ENCODE peak calls at places on chromosomes 6 and 20, in five cellular contexts. O, P, U, L and F are unnamed samples.

GRCh38 chr6:151285121-151285520 is 45.4 kb downstream of the AKAP12 start:
- DNase-seq in O (peak; percentile 40), P (no peak), U (no peak), L (no peak), F (no peak)

GRCh38 chr20:32674362-32674789 is 635 bp upstream of the C20orf203 start:
- DNase-seq in O (no peak), P (peak; percentile 77), U (no peak), L (no peak), F (no peak)

GRCh38 chr6:107114872-107115694 is at the start of gene BEND3:
- DNase-seq in O (peak; percentile 40), P (peak; percentile 55), U (no peak), L (no peak), F (no peak)

GRCh38 chr6:3596736-3597135 is 139.9 kb upstream of the SLC22A23 start:
- DNase-seq in O (no peak), P (no peak), U (no peak), L (no peak), F (no peak)

GRCh38 chr6:39263299-39264037 is 34.2 kb upstream of the KCNK5 start:
- DNase-seq in O (no peak), P (no peak), U (no peak), L (peak; percentile 56), F (no peak)

GRCh38 chr20:41046716-41047115 is 18.1 kb downstream of the TOP1 start:
- DNase-seq in O (no peak), P (no peak), U (no peak), L (no peak), F (no peak)

GRCh38 chr6:116531675-116532570 is 13.6 kb downstream of the TRAPPC3L start:
- DNase-seq in O (peak; percentile 70), P (peak; percentile 63), U (peak; percentile 55), L (peak; percentile 49), F (peak; percentile 61)

GRCh38 chr20:6028795-6029194 is 25.1 kb downstream of the LRRN4 start:
- DNase-seq in O (no peak), P (no peak), U (no peak), L (no peak), F (no peak)

GRCh38 chr6:43668151-43669028 is 19.2 kb downstream of the MRPS18A start:
- DNase-seq in O (peak; percentile 57), P (peak; percentile 62), U (peak; percentile 70), L (no peak), F (no peak)

GRCh38 chr6:110642711-110643110 is 166.3 kb upstream of the SLC22A16 start:
- DNase-seq in O (no peak), P (no peak), U (no peak), L (no peak), F (no peak)

DNA sequence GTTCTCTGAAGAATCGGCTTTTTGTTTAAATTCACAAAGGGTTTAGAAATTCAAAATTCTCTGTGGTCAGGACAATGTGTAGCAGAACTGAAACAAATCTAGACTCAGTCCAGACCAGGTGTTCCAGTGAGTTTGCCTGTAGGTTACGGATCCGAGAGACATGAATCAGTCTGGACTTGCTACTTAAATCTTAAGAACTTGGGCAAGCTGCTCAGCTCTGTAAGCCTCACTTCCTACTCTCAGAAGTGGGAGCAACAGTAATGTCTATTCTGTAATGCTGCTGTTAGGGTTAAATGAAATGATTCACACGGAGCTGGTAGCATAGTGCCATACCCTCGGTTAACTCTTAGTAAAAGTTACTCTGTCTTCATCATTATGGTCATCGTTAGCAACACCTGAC is 37.7 kb downstream of the HECA start:
- DNase-seq in O (no peak), P (no peak), U (no peak), L (no peak), F (no peak)
- H3K36me3 ChIP-seq in O (peaks cover 26% of the 10 kb centered on the region), P (peaks cover 18% of the 10 kb centered on the region), U (peaks cover 8% of the 10 kb centered on the region), L (peaks cover 10% of the 10 kb centered on the region), F (no peaks in the 10 kb centered on the region)

GRCh38 chr6:36865835-36866234 is 8.8 kb downstream of the PPIL1 start:
- DNase-seq in O (no peak), P (no peak), U (no peak), L (no peak), F (no peak)
- H3K4me1 ChIP-seq in O (no peaks in the 10 kb centered on the region), P (no peaks in the 10 kb centered on the region), U (no peaks in the 10 kb centered on the region), L (no peaks in the 10 kb centered on the region), F (no peaks in the 10 kb centered on the region)

DNA sequence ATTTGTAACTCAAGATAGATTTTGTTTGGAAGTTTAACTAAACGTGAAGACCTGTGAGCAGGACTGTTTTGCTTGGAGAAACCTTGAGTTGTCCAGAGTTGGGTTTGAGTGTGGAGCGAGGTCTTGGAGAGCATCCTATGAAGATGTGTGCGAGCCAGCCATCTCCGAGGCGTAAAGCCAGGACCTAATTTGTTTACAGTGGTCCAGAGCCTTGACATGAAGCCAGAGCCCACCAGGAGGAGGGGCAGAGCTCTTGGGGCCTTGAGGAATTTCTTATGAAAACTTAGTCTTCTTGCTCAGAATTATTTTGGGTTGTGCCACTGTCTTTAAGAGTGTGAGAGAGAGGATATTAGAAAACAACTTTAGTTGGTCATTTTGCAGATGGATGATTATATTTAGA is 6.3 kb downstream of the CHMP4B start:
- DNase-seq in O (no peak), P (no peak), U (no peak), L (no peak), F (no peak)
- H3K4me3 ChIP-seq in O (no peak overlapping the region), P (no peak overlapping the region), U (no peak overlapping the region), L (no peak overlapping the region), F (no peak overlapping the region)

GRCh38 chr6:128531696-128532095 is 11.3 kb upstream of the PTPRK start:
- DNase-seq in O (no peak), P (no peak), U (no peak), L (no peak), F (no peak)
- H3K36me3 ChIP-seq in O (no peaks in the 10 kb centered on the region), P (no peaks in the 10 kb centered on the region), U (no peaks in the 10 kb centered on the region), L (no peaks in the 10 kb centered on the region), F (no peaks in the 10 kb centered on the region)

DNA sequence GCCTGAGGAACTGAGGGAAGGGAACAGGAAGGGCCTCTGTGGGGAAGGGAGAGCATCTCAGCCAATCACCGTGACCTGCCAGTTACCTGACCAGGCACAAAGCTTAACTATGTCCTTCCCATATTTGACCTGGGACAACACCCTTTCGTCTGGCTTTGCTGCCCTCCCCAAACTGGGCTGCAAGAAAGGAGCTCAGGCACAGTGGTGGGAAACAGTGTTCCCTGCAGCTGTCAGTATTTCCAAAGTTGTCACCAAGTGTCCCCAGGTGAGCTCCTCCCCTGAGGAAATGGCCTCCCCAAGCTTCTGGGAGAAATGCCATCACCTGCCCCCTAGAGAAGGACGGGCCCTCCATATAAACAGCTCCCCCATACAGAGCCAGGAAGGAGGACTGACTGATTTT is 17.9 kb downstream of the NCR2 start:
- DNase-seq in O (no peak), P (peak; percentile 37), U (no peak), L (no peak), F (no peak)
- H3K4me1 ChIP-seq in O (no peaks in the 10 kb centered on the region), P (no peaks in the 10 kb centered on the region), U (no peaks in the 10 kb centered on the region), L (no peaks in the 10 kb centered on the region), F (no peaks in the 10 kb centered on the region)